ENCODE peak calls at places on chromosomes 16 and 17, in seven cellular contexts. P, A, X, N, T, S and O are unnamed samples.
A peak's percentile ranks its signal among the peaks of the same experiment; 100 is the strongest.

GRCh38 chr17:76529224-76529642 is 8.3 kb downstream of the CYGB start:
- DNase-seq in P (peak; percentile 83), A (peak; percentile 88), X (peak; percentile 54), N (peak; percentile 85), T (peak; percentile 46), S (no peak), O (no peak)

GRCh38 chr17:48571024-48571818 is 6.9 kb downstream of the HOXB4 start:
- DNase-seq in P (no peak), A (peak; percentile 71), X (no peak), N (no peak), T (no peak), S (peak; percentile 17), O (no peak)

GRCh38 chr17:6162892-6163291 is 92.7 kb downstream of the WSCD1 start:
- DNase-seq in P (no peak), A (no peak), X (no peak), N (no peak), T (no peak), S (no peak), O (no peak)

GRCh38 chr16:2148714-2149629 is 547 bp downstream of the RAB26 start:
- DNase-seq in P (no peak), A (no peak), X (no peak), N (no peak), T (no peak), S (no peak), O (peak; percentile 37)

GRCh38 chr17:81672954-81673353 is 6.4 kb downstream of the CCDC137 start:
- DNase-seq in P (no peak), A (no peak), X (no peak), N (no peak), T (no peak), S (no peak), O (no peak)

GRCh38 chr17:48051706-48052486 is 3.7 kb downstream of the NFE2L1 start:
- DNase-seq in P (no peak), A (peak; percentile 68), X (peak; percentile 83), N (peak; percentile 76), T (peak; percentile 36), S (no peak), O (no peak)

GRCh38 chr17:42536372-42537155 is 523 bp downstream of the NAGLU start:
- DNase-seq in P (peak; percentile 91), A (peak; percentile 78), X (peak; percentile 93), N (peak; percentile 90), T (peak; percentile 52), S (peak; percentile 76), O (peak; percentile 68)

GRCh38 chr17:16085066-16085699 is 85.6 kb downstream of the TTC19 start:
- DNase-seq in P (no peak), A (peak; percentile 89), X (no peak), N (no peak), T (no peak), S (no peak), O (no peak)

DNA sequence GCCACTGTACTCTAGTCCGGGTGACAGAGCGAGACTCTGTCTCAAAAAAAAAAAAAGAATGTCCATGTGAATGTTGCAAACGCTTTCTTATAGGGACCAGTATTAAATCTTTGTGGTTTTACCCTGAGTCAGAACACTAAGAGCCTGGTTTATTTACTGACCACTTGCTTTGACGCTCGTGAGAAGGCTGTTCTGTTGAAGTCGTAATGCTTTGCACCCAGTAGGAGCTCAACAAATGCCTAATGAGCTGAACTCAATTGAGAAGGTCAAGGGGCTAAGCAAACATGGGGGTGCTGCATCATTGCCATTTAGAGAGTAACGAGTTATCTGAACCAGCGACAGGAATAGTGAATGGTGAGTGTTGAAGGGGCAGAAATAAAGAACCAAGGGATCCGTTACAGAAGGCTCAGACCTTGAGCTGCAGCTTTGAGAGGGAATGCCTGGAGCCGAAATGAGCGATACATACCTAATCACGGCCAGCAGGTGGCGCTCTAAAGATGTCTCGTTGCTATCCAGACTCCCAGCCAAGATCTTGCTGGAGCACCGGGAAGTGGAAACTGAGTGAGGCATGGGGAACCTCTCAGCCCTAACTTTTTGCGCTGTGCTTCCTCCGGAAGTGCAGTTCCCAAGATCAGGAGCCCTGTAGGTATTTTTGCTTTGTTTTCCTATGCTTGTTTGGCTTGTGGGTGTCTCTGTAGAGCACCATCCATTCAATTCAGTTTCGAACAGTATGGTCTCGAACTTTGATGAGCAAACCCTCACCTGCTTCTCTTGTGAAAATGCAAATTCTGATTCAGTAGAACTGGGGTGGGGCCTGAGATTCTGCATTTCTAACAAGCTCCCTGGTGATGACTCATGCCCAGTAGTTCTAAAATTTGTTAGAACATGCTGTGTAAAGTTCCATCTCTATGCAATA is 12.6 kb upstream of the RNF222 start:
- DNase-seq in P (peak; percentile 90), A (peak; percentile 82), X (peak; percentile 92), N (peak; percentile 86), T (peak; percentile 65), S (peak; percentile 82), O (peak; percentile 72)
- H3K27ac ChIP-seq in P (no peak overlapping the region), A (no peak overlapping the region), X (no peak overlapping the region), N (no peak overlapping the region), T (no peak overlapping the region), S (no peak overlapping the region), O (no peak overlapping the region)

GRCh38 chr17:50009282-50009681 is 14.3 kb upstream of the DLX3 start:
- DNase-seq in P (no peak), A (no peak), X (no peak), N (no peak), T (no peak), S (no peak), O (no peak)
- H3K9me3 ChIP-seq in P (no peaks in the 10 kb centered on the region), A (peaks cover 18% of the 10 kb centered on the region), X (no peaks in the 10 kb centered on the region), N (peaks cover 3% of the 10 kb centered on the region), T (peaks cover 22% of the 10 kb centered on the region), S (no peaks in the 10 kb centered on the region), O (no peaks in the 10 kb centered on the region)

GRCh38 chr17:21251611-21252010 is 1.6 kb downstream of the NATD1 start:
- DNase-seq in P (no peak), A (no peak), X (no peak), N (no peak), T (no peak), S (no peak), O (no peak)

GRCh38 chr17:21252875-21253645 is at the start of gene NATD1:
- DNase-seq in P (peak; percentile 85), A (peak; percentile 78), X (peak; percentile 94), N (peak; percentile 78), T (peak; percentile 64), S (peak; percentile 87), O (peak; percentile 74)

GRCh38 chr17:21252289-21252874 is 828 bp downstream of the NATD1 start:
- DNase-seq in P (no peak), A (no peak), X (no peak), N (no peak), T (no peak), S (no peak), O (no peak)

GRCh38 chr17:21250719-21251305 is 2.4 kb downstream of the NATD1 start:
- DNase-seq in P (no peak), A (no peak), X (no peak), N (no peak), T (no peak), S (no peak), O (no peak)

DNA sequence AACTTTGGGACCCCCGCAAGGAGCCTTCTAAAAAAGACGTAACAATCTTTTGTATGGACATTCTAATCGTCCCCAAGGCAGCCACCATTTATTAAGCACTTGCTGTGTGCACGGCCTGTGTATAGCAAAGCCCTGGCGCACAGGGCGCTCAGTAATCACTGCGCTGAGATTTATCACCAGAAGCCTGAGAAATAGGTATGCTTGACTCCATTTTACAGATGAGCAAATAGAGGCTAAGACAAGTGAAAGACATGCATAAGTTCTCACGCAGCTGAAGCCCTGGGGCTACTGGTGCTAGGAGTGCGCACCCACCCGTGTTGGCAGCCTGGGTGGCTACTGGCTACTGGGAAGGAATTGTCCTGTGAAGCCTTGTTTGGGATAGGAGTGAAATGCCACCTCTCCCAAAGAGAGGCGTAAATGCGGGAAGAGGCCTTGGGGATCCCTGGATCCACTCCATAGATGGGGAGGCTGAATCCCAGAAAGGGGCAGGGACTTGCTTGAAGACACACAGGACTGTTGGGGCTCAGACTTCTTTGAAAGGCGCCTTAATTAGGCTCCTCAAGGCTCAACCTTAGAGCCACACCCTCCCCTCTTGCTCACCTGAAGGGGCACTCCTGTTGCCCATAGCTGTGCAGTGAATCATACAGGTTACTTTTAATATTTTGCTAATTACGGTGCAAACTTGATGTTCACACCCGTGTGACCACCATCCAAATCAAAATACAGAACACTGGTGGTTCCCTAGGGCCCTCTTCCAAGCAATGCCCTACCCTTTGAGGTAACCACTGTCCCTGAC is 634 bp upstream of the NATD1 start:
- DNase-seq in P (no peak), A (no peak), X (no peak), N (no peak), T (no peak), S (no peak), O (no peak)
- H3K27ac ChIP-seq in P (peak overlapping the region; percentile 77), A (peak overlapping the region; percentile 21), X (no peak overlapping the region), N (no peak overlapping the region), T (peak overlapping the region; percentile 61), S (peak overlapping the region; percentile 67), O (peak overlapping the region; percentile 62)

DNA sequence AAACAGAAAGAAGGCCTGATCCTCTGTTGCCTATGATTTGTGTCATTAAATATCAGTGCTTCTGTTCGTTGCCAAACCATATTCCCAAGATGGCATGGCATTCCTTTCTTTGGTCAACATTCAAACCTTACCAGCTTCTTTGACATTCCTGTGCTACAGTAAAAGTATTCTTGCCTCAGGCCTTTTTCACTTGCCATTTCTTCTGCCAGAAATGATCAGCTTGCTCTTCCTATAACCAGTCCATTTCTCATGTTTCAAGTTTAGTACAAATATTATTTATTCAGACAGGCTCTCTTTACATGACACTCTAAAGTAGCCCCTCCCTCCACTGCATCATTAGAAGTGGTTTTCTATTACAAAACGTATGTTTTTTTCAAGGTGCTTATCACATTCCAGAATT is 278.3 kb downstream of the KCNJ2 start:
- DNase-seq in P (no peak), A (no peak), X (no peak), N (no peak), T (no peak), S (no peak), O (no peak)
- H3K9me3 ChIP-seq in P (no peaks in the 10 kb centered on the region), A (no peaks in the 10 kb centered on the region), X (no peaks in the 10 kb centered on the region), N (no peaks in the 10 kb centered on the region), T (no peaks in the 10 kb centered on the region), S (no peaks in the 10 kb centered on the region), O (no peaks in the 10 kb centered on the region)

DNA sequence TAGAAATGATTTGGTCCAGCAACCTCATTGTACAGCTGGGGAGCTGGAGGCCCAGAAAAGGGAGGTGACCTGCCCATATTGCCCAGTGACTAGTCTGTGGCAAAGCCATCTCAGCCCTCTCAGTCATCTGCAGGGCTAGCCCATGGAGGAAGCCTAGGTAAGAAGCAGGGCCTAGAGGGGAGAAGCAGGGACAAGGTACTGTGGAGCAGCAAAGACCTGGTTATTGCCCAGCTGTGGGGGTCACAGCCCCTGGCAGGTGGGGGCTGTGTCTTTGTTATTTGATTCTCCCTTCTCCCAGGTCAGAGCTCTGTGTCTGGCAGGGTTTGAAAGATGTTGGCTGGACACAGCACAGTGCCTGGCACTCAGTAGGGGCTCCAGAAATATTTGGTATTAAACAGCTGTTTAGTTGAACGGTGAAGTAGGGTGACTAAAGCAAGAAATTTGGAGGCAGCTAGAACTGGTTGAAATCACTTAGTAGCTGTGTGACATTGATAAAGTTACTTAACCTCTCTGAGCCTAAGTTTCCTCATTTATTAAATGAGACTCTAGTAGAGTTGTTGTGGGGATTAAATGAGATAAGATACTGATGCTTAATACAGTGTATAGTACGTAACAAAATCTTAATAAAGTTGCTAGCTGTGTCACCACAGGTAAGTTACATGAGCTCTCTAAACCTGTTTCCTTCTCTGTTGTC is 17.3 kb downstream of the CCR7 start:
- DNase-seq in P (no peak), A (no peak), X (no peak), N (no peak), T (no peak), S (no peak), O (no peak)
- H3K27ac ChIP-seq in P (peak overlapping the region; percentile 74), A (peak overlapping the region; percentile 98), X (no peak overlapping the region), N (peak overlapping the region; percentile 7), T (peak overlapping the region; percentile 37), S (no peak overlapping the region), O (peak overlapping the region; percentile 36)